ENCODE peak calls at places on chromosomes 16 and 17, in four cellular contexts. Q is heart left ventricle, P is HCT116, T is right lobe of liver. N is an unnamed sample.

GRCh38 chr16:88327566-88328312 is 55.0 kb upstream of the ZNF469 start:
- DNase-seq in Q (peak; percentile 37), P (no peak), T (no peak), N (no peak)

GRCh38 chr16:86511317-86512161 is 1.2 kb downstream of the FOXF1 start:
- DNase-seq in Q (peak; percentile 48), P (no peak), T (no peak), N (no peak)

GRCh38 chr17:37200497-37200896 is 175.3 kb upstream of the C17orf78 start:
- DNase-seq in Q (no peak), P (no peak), T (no peak), N (no peak)

GRCh38 chr17:27624555-27624954 is 6.4 kb upstream of the LGALS9 start:
- DNase-seq in Q (no peak), P (no peak), T (no peak), N (no peak)

GRCh38 chr17:74471341-74471740 is 4.9 kb downstream of the CD300A start:
- DNase-seq in Q (no peak), P (no peak), T (no peak), N (no peak)

GRCh38 chr16:50266337-50267091 is at the start of gene ADCY7:
- DNase-seq in Q (peak; percentile 90), P (peak; percentile 26), T (peak; percentile 64), N (no peak)

GRCh38 chr16:48235556-48236136 is 8.5 kb upstream of the LONP2 start:
- DNase-seq in Q (no peak), P (no peak), T (peak; percentile 43), N (no peak)

GRCh38 chr16:77840623-77841274 is 52.4 kb downstream of the VAT1L start:
- DNase-seq in Q (no peak), P (no peak), T (no peak), N (no peak)

GRCh38 chr17:77404812-77405581 is 264.2 kb downstream of the SEC14L1 start:
- DNase-seq in Q (no peak), P (no peak), T (peak; percentile 63), N (no peak)

GRCh38 chr17:74981979-74982662 is 5.3 kb upstream of the CDR2L start:
- DNase-seq in Q (peak; percentile 90), P (peak; percentile 57), T (peak; percentile 74), N (no peak)

GRCh38 chr17:16068323-16068722 is 68.7 kb downstream of the TTC19 start:
- DNase-seq in Q (no peak), P (no peak), T (no peak), N (no peak)

GRCh38 chr16:23318639-23319038 is 16.5 kb downstream of the SCNN1B start:
- DNase-seq in Q (no peak), P (no peak), T (no peak), N (no peak)

GRCh38 chr16:15466131-15466530 is 31.7 kb downstream of the BMERB1 start:
- DNase-seq in Q (no peak), P (no peak), T (no peak), N (no peak)

GRCh38 chr17:38578641-38579480 is 26.9 kb downstream of the SRCIN1 start:
- DNase-seq in Q (no peak), P (no peak), T (no peak), N (no peak)

GRCh38 chr17:80826955-80827645 is 164.5 kb upstream of the CHMP6 start:
- DNase-seq in Q (peak; percentile 61), P (no peak), T (peak; percentile 58), N (no peak)

GRCh38 chr16:17775061-17775460 is 304.3 kb upstream of the XYLT1 start:
- DNase-seq in Q (no peak), P (no peak), T (no peak), N (no peak)

GRCh38 chr16:75763250-75763649 is 37.0 kb upstream of the CPHXL start:
- DNase-seq in Q (no peak), P (no peak), T (no peak), N (no peak)

GRCh38 chr16:86580063-86580797 is 1.9 kb downstream of the FOXL1 start:
- DNase-seq in Q (no peak), P (no peak), T (no peak), N (no peak)

GRCh38 chr17:40284085-40284713 is 3.5 kb upstream of the CDC6 start:
- DNase-seq in Q (no peak), P (peak; percentile 80), T (no peak), N (no peak)

GRCh38 chr17:64259922-64260321 is 3.1 kb downstream of the TEX2 start:
- DNase-seq in Q (no peak), P (no peak), T (no peak), N (no peak)

GRCh38 chr16:83675136-83675535 is 132.6 kb upstream of the HSBP1 start:
- DNase-seq in Q (no peak), P (no peak), T (no peak), N (no peak)

GRCh38 chr17:80909635-80910034 is 82.0 kb upstream of the CHMP6 start:
- DNase-seq in Q (no peak), P (no peak), T (no peak), N (no peak)

GRCh38 chr17:75771334-75772281 is 6.6 kb upstream of the GALK1 start:
- DNase-seq in Q (no peak), P (no peak), T (no peak), N (no peak)

GRCh38 chr16:89711601-89712475 is 8.9 kb downstream of the VPS9D1 start:
- DNase-seq in Q (no peak), P (peak; percentile 73), T (peak; percentile 61), N (no peak)

GRCh38 chr16:82368041-82368440 is 198.0 kb upstream of the MPHOSPH6 start:
- DNase-seq in Q (no peak), P (peak; percentile 38), T (peak; percentile 72), N (peak; percentile 11)

GRCh38 chr17:13484020-13484419 is 117.7 kb downstream of the HS3ST3A1 start:
- DNase-seq in Q (no peak), P (no peak), T (no peak), N (no peak)

GRCh38 chr16:85326113-85326793 is 214.0 kb upstream of the CIBAR2 start:
- DNase-seq in Q (no peak), P (no peak), T (no peak), N (no peak)

GRCh38 chr16:85004587-85005205 is 6.6 kb downstream of the ZDHHC7 start:
- DNase-seq in Q (no peak), P (no peak), T (no peak), N (no peak)

GRCh38 chr16:72845322-72846020 is 202.5 kb downstream of the ZFHX3 start:
- DNase-seq in Q (no peak), P (no peak), T (no peak), N (no peak)

GRCh38 chr16:55900616-55901393 is 25.6 kb upstream of the CES5A start:
- DNase-seq in Q (no peak), P (no peak), T (no peak), N (no peak)

GRCh38 chr17:27494192-27495091 is 38.2 kb downstream of the KSR1 start:
- DNase-seq in Q (peak; percentile 66), P (peak; percentile 51), T (peak; percentile 89), N (no peak)

GRCh38 chr17:66570353-66571195 is 264.3 kb upstream of the CACNG5 start:
- DNase-seq in Q (no peak), P (no peak), T (no peak), N (no peak)

GRCh38 chr17:2965621-2966275 is 97.7 kb downstream of the OR1D5 start:
- DNase-seq in Q (no peak), P (peak; percentile 38), T (no peak), N (no peak)

GRCh38 chr16:66751135-66751991 is at the start of gene DYNC1LI2:
- DNase-seq in Q (peak; percentile 91), P (peak; percentile 34), T (peak; percentile 79), N (no peak)

GRCh38 chr16:66752958-66753357 is 1.5 kb upstream of the DYNC1LI2 start:
- DNase-seq in Q (no peak), P (no peak), T (no peak), N (no peak)

GRCh38 chr16:66751992-66752322 is 548 bp upstream of the DYNC1LI2 start:
- DNase-seq in Q (no peak), P (no peak), T (no peak), N (no peak)

GRCh38 chr16:66754211-66754610 is 2.8 kb upstream of the DYNC1LI2 start:
- DNase-seq in Q (no peak), P (no peak), T (no peak), N (no peak)

DNA sequence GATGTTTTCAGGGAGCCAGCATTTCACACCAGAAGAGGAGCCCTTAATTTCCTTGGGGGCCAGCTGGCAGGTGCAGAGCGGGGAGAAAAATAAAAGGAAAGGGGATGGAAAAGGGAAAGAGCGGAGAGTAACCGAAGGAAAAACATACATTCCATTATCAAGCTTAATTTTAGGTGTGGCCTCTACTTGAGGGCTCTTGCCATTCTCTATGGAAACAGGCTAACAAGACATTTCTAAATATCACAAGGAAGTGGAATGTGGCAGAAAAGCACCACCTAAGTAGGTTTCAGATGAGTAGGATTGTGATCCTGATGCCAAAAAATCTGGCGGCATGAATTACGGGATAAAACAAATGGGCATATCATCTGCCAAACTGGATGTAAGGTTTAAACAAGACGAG is 970 bp upstream of the DYNC1LI2 start:
- DNase-seq in Q (no peak), P (no peak), T (no peak), N (no peak)
- H3K4me3 ChIP-seq in Q (no peak overlapping the region), P (no peak overlapping the region), T (no peak overlapping the region), N (no peak overlapping the region)

GRCh38 chr17:82807562-82807961 is 32.3 kb downstream of the ZNF750 start:
- DNase-seq in Q (peak; percentile 46), P (no peak), T (no peak), N (no peak)
- H3K36me3 ChIP-seq in Q (peaks cover 38% of the 10 kb centered on the region), P (peaks cover 2% of the 10 kb centered on the region), T (no peaks in the 10 kb centered on the region), N (peaks cover 37% of the 10 kb centered on the region)

GRCh38 chr17:78829477-78829876 is 11.1 kb downstream of the USP36 start:
- DNase-seq in Q (no peak), P (no peak), T (no peak), N (no peak)
- H3K9me3 ChIP-seq in Q (no peaks in the 10 kb centered on the region), P (no peaks in the 10 kb centered on the region), T (no peaks in the 10 kb centered on the region), N (no peaks in the 10 kb centered on the region)

DNA sequence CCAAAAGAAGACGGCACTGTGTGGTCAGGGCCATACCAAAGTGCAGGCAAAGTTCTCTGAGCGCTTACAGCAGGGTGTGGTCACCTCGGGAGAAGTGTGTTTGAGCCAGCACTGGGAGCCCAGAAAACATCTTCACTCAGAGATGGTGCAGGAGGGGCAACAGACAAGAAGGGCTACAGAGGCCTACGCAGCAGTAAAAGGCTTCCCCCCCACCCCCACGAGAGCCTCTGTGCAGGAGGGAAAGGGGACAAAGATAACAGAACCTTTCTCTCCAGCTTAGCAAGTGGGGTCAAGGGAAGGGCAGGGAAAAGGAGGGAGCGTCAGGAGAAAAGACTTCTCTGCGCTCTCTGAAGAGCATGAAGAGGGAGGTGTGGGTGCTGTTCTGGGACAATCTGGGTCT is 2.8 kb downstream of the VAT1 start:
- DNase-seq in Q (no peak), P (no peak), T (no peak), N (no peak)
- H3K4me3 ChIP-seq in Q (no peak overlapping the region), P (no peak overlapping the region), T (no peak overlapping the region), N (no peak overlapping the region)

GRCh38 chr17:29628619-29629018 is 5.9 kb upstream of the CORO6 start:
- DNase-seq in Q (no peak), P (no peak), T (no peak), N (no peak)
- H3K36me3 ChIP-seq in Q (peaks cover 24% of the 10 kb centered on the region), P (peaks cover 2% of the 10 kb centered on the region), T (no peaks in the 10 kb centered on the region), N (no peaks in the 10 kb centered on the region)

GRCh38 chr17:79618383-79619067 is 7.7 kb upstream of the RBFOX3 start:
- DNase-seq in Q (peak; percentile 22), P (no peak), T (no peak), N (no peak)
- H3K9me3 ChIP-seq in Q (no peaks in the 10 kb centered on the region), P (no peaks in the 10 kb centered on the region), T (no peaks in the 10 kb centered on the region), N (no peaks in the 10 kb centered on the region)

GRCh38 chr16:27879601-27880247 is 183.8 kb downstream of the GSG1L start:
- DNase-seq in Q (no peak), P (no peak), T (no peak), N (no peak)
- H3K4me3 ChIP-seq in Q (no peak overlapping the region), P (no peak overlapping the region), T (no peak overlapping the region), N (no peak overlapping the region)

N was measured in iPS DF 6.9.